ENCODE peak calls at places on chromosomes 3 and 15, in eight cellular contexts. One of them, this sample, is unnamed.

GRCh38 chr3:123683755-123684154 is 98.9 kb upstream of the HACD2 start:
- DNase-seq in EH: no peak
- DNase-seq in stimulated activated CD4-positive, alpha-beta T cell treated with anti-CD3 and anti-CD28 coated beads, Interleukin-4, amount 100 ng/mL, for 24 hours: no peak
- DNase-seq in NCI-H2081: no peak
- DNase-seq in Caco-2: no peak
- DNase-seq in adrenal gland: no peak
- DNase-seq in left cardiac atrium: no peak
- DNase-seq in G401: no peak
- DNase-seq in this sample: no peak

GRCh38 chr3:155500429-155500828 is 206.9 kb upstream of the STRIT1 start:
- DNase-seq in EH: no peak
- DNase-seq in stimulated activated CD4-positive, alpha-beta T cell treated with anti-CD3 and anti-CD28 coated beads, Interleukin-4, amount 100 ng/mL, for 24 hours: no peak
- DNase-seq in NCI-H2081: no peak
- DNase-seq in Caco-2: no peak
- DNase-seq in adrenal gland: no peak
- DNase-seq in left cardiac atrium: no peak
- DNase-seq in G401: no peak
- DNase-seq in this sample: no peak

GRCh38 chr15:59260090-59260489 is 53.4 kb downstream of the LDHAL6B start:
- DNase-seq in EH: no peak
- DNase-seq in stimulated activated CD4-positive, alpha-beta T cell treated with anti-CD3 and anti-CD28 coated beads, Interleukin-4, amount 100 ng/mL, for 24 hours: no peak
- DNase-seq in NCI-H2081: no peak
- DNase-seq in Caco-2: no peak
- DNase-seq in adrenal gland: no peak
- DNase-seq in left cardiac atrium: no peak
- DNase-seq in G401: peak; percentile 8
- DNase-seq in this sample: no peak

GRCh38 chr3:14801031-14801430 is 17.7 kb upstream of the FGD5 start:
- DNase-seq in EH: no peak
- DNase-seq in stimulated activated CD4-positive, alpha-beta T cell treated with anti-CD3 and anti-CD28 coated beads, Interleukin-4, amount 100 ng/mL, for 24 hours: no peak
- DNase-seq in NCI-H2081: no peak
- DNase-seq in Caco-2: no peak
- DNase-seq in adrenal gland: no peak
- DNase-seq in left cardiac atrium: no peak
- DNase-seq in G401: no peak
- DNase-seq in this sample: no peak

GRCh38 chr15:62125763-62126162 is 39.3 kb downstream of the C2CD4B start:
- DNase-seq in EH: peak; percentile 54
- DNase-seq in stimulated activated CD4-positive, alpha-beta T cell treated with anti-CD3 and anti-CD28 coated beads, Interleukin-4, amount 100 ng/mL, for 24 hours: no peak
- DNase-seq in NCI-H2081: peak; percentile 74
- DNase-seq in Caco-2: peak; percentile 38
- DNase-seq in adrenal gland: peak; percentile 69
- DNase-seq in left cardiac atrium: no peak
- DNase-seq in G401: no peak
- DNase-seq in this sample: peak; percentile 67

GRCh38 chr15:100229181-100230163 is 112.3 kb downstream of the ADAMTS17 start:
- DNase-seq in EH: no peak
- DNase-seq in stimulated activated CD4-positive, alpha-beta T cell treated with anti-CD3 and anti-CD28 coated beads, Interleukin-4, amount 100 ng/mL, for 24 hours: peak; percentile 4
- DNase-seq in NCI-H2081: no peak
- DNase-seq in Caco-2: no peak
- DNase-seq in adrenal gland: no peak
- DNase-seq in left cardiac atrium: no peak
- DNase-seq in G401: no peak
- DNase-seq in this sample: no peak

GRCh38 chr3:131315162-131315561 is 66.4 kb upstream of the NUDT16 start:
- DNase-seq in EH: no peak
- DNase-seq in stimulated activated CD4-positive, alpha-beta T cell treated with anti-CD3 and anti-CD28 coated beads, Interleukin-4, amount 100 ng/mL, for 24 hours: no peak
- DNase-seq in NCI-H2081: no peak
- DNase-seq in Caco-2: no peak
- DNase-seq in adrenal gland: no peak
- DNase-seq in left cardiac atrium: no peak
- DNase-seq in G401: no peak
- DNase-seq in this sample: no peak

GRCh38 chr3:120681018-120681417 is 1.0 kb downstream of the HGD start:
- DNase-seq in EH: no peak
- DNase-seq in stimulated activated CD4-positive, alpha-beta T cell treated with anti-CD3 and anti-CD28 coated beads, Interleukin-4, amount 100 ng/mL, for 24 hours: no peak
- DNase-seq in NCI-H2081: no peak
- DNase-seq in Caco-2: no peak
- DNase-seq in adrenal gland: no peak
- DNase-seq in left cardiac atrium: no peak
- DNase-seq in G401: no peak
- DNase-seq in this sample: no peak

GRCh38 chr15:32677238-32677750 is 35.8 kb downstream of the SCG5 start:
- DNase-seq in EH: no peak
- DNase-seq in stimulated activated CD4-positive, alpha-beta T cell treated with anti-CD3 and anti-CD28 coated beads, Interleukin-4, amount 100 ng/mL, for 24 hours: no peak
- DNase-seq in NCI-H2081: peak; percentile 68
- DNase-seq in Caco-2: no peak
- DNase-seq in adrenal gland: no peak
- DNase-seq in left cardiac atrium: no peak
- DNase-seq in G401: no peak
- DNase-seq in this sample: peak; percentile 63

GRCh38 chr15:34109775-34110663 is 8.1 kb downstream of the PGBD4 start:
- DNase-seq in EH: peak; percentile 60
- DNase-seq in stimulated activated CD4-positive, alpha-beta T cell treated with anti-CD3 and anti-CD28 coated beads, Interleukin-4, amount 100 ng/mL, for 24 hours: peak; percentile 15
- DNase-seq in NCI-H2081: peak; percentile 5
- DNase-seq in Caco-2: peak; percentile 34
- DNase-seq in adrenal gland: no peak
- DNase-seq in left cardiac atrium: no peak
- DNase-seq in G401: peak; percentile 18
- DNase-seq in this sample: peak; percentile 52

GRCh38 chr3:32398531-32398930 is 6.9 kb downstream of the CMTM7 start:
- DNase-seq in EH: no peak
- DNase-seq in stimulated activated CD4-positive, alpha-beta T cell treated with anti-CD3 and anti-CD28 coated beads, Interleukin-4, amount 100 ng/mL, for 24 hours: no peak
- DNase-seq in NCI-H2081: no peak
- DNase-seq in Caco-2: no peak
- DNase-seq in adrenal gland: peak; percentile 60
- DNase-seq in left cardiac atrium: peak; percentile 68
- DNase-seq in G401: no peak
- DNase-seq in this sample: peak; percentile 33

GRCh38 chr3:42653560-42654330 is at the start of gene ZBTB47:
- DNase-seq in EH: peak; percentile 57
- DNase-seq in stimulated activated CD4-positive, alpha-beta T cell treated with anti-CD3 and anti-CD28 coated beads, Interleukin-4, amount 100 ng/mL, for 24 hours: no peak
- DNase-seq in NCI-H2081: no peak
- DNase-seq in Caco-2: no peak
- DNase-seq in adrenal gland: peak; percentile 83
- DNase-seq in left cardiac atrium: peak; percentile 82
- DNase-seq in G401: peak; percentile 47
- DNase-seq in this sample: peak; percentile 41

GRCh38 chr15:70954176-70954575 is 61.5 kb downstream of the LRRC49 start:
- DNase-seq in EH: peak; percentile 55
- DNase-seq in stimulated activated CD4-positive, alpha-beta T cell treated with anti-CD3 and anti-CD28 coated beads, Interleukin-4, amount 100 ng/mL, for 24 hours: no peak
- DNase-seq in NCI-H2081: no peak
- DNase-seq in Caco-2: no peak
- DNase-seq in adrenal gland: no peak
- DNase-seq in left cardiac atrium: no peak
- DNase-seq in G401: no peak
- DNase-seq in this sample: no peak

GRCh38 chr3:64253689-64254088 is 28.4 kb upstream of the PRICKLE2 start:
- DNase-seq in EH: no peak
- DNase-seq in stimulated activated CD4-positive, alpha-beta T cell treated with anti-CD3 and anti-CD28 coated beads, Interleukin-4, amount 100 ng/mL, for 24 hours: no peak
- DNase-seq in NCI-H2081: no peak
- DNase-seq in Caco-2: no peak
- DNase-seq in adrenal gland: no peak
- DNase-seq in left cardiac atrium: no peak
- DNase-seq in G401: no peak
- DNase-seq in this sample: no peak

GRCh38 chr3:77039606-77040553 is at the start of gene ROBO2:
- DNase-seq in EH: peak; percentile 9
- DNase-seq in stimulated activated CD4-positive, alpha-beta T cell treated with anti-CD3 and anti-CD28 coated beads, Interleukin-4, amount 100 ng/mL, for 24 hours: no peak
- DNase-seq in NCI-H2081: peak; percentile 75
- DNase-seq in Caco-2: peak; percentile 12
- DNase-seq in adrenal gland: peak; percentile 65
- DNase-seq in left cardiac atrium: peak; percentile 36
- DNase-seq in G401: peak; percentile 80
- DNase-seq in this sample: peak; percentile 45

GRCh38 chr3:65412591-65412990 is 626.1 kb downstream of the MAGI1 start:
- DNase-seq in EH: peak; percentile 13
- DNase-seq in stimulated activated CD4-positive, alpha-beta T cell treated with anti-CD3 and anti-CD28 coated beads, Interleukin-4, amount 100 ng/mL, for 24 hours: no peak
- DNase-seq in NCI-H2081: peak; percentile 10
- DNase-seq in Caco-2: peak; percentile 16
- DNase-seq in adrenal gland: peak; percentile 84
- DNase-seq in left cardiac atrium: peak; percentile 46
- DNase-seq in G401: peak; percentile 80
- DNase-seq in this sample: no peak

GRCh38 chr3:72818092-72818721 is 30.0 kb downstream of the SHQ1 start:
- DNase-seq in EH: peak; percentile 47
- DNase-seq in stimulated activated CD4-positive, alpha-beta T cell treated with anti-CD3 and anti-CD28 coated beads, Interleukin-4, amount 100 ng/mL, for 24 hours: no peak
- DNase-seq in NCI-H2081: peak; percentile 28
- DNase-seq in Caco-2: peak; percentile 16
- DNase-seq in adrenal gland: peak; percentile 59
- DNase-seq in left cardiac atrium: no peak
- DNase-seq in G401: peak; percentile 19
- DNase-seq in this sample: peak; percentile 38

GRCh38 chr3:99934984-99935797 is 117.5 kb downstream of the CMSS1 start:
- DNase-seq in EH: no peak
- DNase-seq in stimulated activated CD4-positive, alpha-beta T cell treated with anti-CD3 and anti-CD28 coated beads, Interleukin-4, amount 100 ng/mL, for 24 hours: no peak
- DNase-seq in NCI-H2081: no peak
- DNase-seq in Caco-2: peak; percentile 28
- DNase-seq in adrenal gland: no peak
- DNase-seq in left cardiac atrium: no peak
- DNase-seq in G401: no peak
- DNase-seq in this sample: no peak

GRCh38 chr15:76345880-76346665 is 9.5 kb downstream of the ISL2 start:
- DNase-seq in EH: peak; percentile 60
- DNase-seq in stimulated activated CD4-positive, alpha-beta T cell treated with anti-CD3 and anti-CD28 coated beads, Interleukin-4, amount 100 ng/mL, for 24 hours: no peak
- DNase-seq in NCI-H2081: no peak
- DNase-seq in Caco-2: peak; percentile 67
- DNase-seq in adrenal gland: no peak
- DNase-seq in left cardiac atrium: no peak
- DNase-seq in G401: no peak
- DNase-seq in this sample: no peak

GRCh38 chr3:193680220-193680619 is 87.2 kb downstream of the OPA1 start:
- DNase-seq in EH: peak; percentile 38
- DNase-seq in stimulated activated CD4-positive, alpha-beta T cell treated with anti-CD3 and anti-CD28 coated beads, Interleukin-4, amount 100 ng/mL, for 24 hours: no peak
- DNase-seq in NCI-H2081: no peak
- DNase-seq in Caco-2: no peak
- DNase-seq in adrenal gland: no peak
- DNase-seq in left cardiac atrium: no peak
- DNase-seq in G401: no peak
- DNase-seq in this sample: peak; percentile 57

GRCh38 chr3:24037971-24038370 is 92.9 kb downstream of the NR1D2 start:
- DNase-seq in EH: no peak
- DNase-seq in stimulated activated CD4-positive, alpha-beta T cell treated with anti-CD3 and anti-CD28 coated beads, Interleukin-4, amount 100 ng/mL, for 24 hours: no peak
- DNase-seq in NCI-H2081: peak; percentile 15
- DNase-seq in Caco-2: no peak
- DNase-seq in adrenal gland: no peak
- DNase-seq in left cardiac atrium: no peak
- DNase-seq in G401: no peak
- DNase-seq in this sample: no peak

GRCh38 chr15:32867313-32867626 is 149.5 kb downstream of the GREM1 start:
- DNase-seq in EH: peak; percentile 96
- DNase-seq in stimulated activated CD4-positive, alpha-beta T cell treated with anti-CD3 and anti-CD28 coated beads, Interleukin-4, amount 100 ng/mL, for 24 hours: no peak
- DNase-seq in NCI-H2081: no peak
- DNase-seq in Caco-2: no peak
- DNase-seq in adrenal gland: no peak
- DNase-seq in left cardiac atrium: no peak
- DNase-seq in G401: no peak
- DNase-seq in this sample: peak; percentile 88

GRCh38 chr3:99920530-99921376 is 103.1 kb downstream of the CMSS1 start:
- DNase-seq in EH: peak; percentile 78
- DNase-seq in stimulated activated CD4-positive, alpha-beta T cell treated with anti-CD3 and anti-CD28 coated beads, Interleukin-4, amount 100 ng/mL, for 24 hours: no peak
- DNase-seq in NCI-H2081: peak; percentile 61
- DNase-seq in Caco-2: peak; percentile 50
- DNase-seq in adrenal gland: peak; percentile 87
- DNase-seq in left cardiac atrium: peak; percentile 84
- DNase-seq in G401: peak; percentile 40
- DNase-seq in this sample: no peak

GRCh38 chr3:65636326-65636725 is 402.4 kb downstream of the MAGI1 start:
- DNase-seq in EH: no peak
- DNase-seq in stimulated activated CD4-positive, alpha-beta T cell treated with anti-CD3 and anti-CD28 coated beads, Interleukin-4, amount 100 ng/mL, for 24 hours: no peak
- DNase-seq in NCI-H2081: peak; percentile 74
- DNase-seq in Caco-2: no peak
- DNase-seq in adrenal gland: no peak
- DNase-seq in left cardiac atrium: no peak
- DNase-seq in G401: no peak
- DNase-seq in this sample: no peak

GRCh38 chr15:25250906-25251622 is 187.8 kb downstream of the UBE3A start:
- DNase-seq in EH: no peak
- DNase-seq in stimulated activated CD4-positive, alpha-beta T cell treated with anti-CD3 and anti-CD28 coated beads, Interleukin-4, amount 100 ng/mL, for 24 hours: no peak
- DNase-seq in NCI-H2081: no peak
- DNase-seq in Caco-2: no peak
- DNase-seq in adrenal gland: peak; percentile 46
- DNase-seq in left cardiac atrium: peak; percentile 3
- DNase-seq in G401: no peak
- DNase-seq in this sample: no peak

GRCh38 chr3:197407053-197407452 is 108.6 kb upstream of the DLG1 start:
- DNase-seq in EH: no peak
- DNase-seq in stimulated activated CD4-positive, alpha-beta T cell treated with anti-CD3 and anti-CD28 coated beads, Interleukin-4, amount 100 ng/mL, for 24 hours: no peak
- DNase-seq in NCI-H2081: no peak
- DNase-seq in Caco-2: no peak
- DNase-seq in adrenal gland: no peak
- DNase-seq in left cardiac atrium: no peak
- DNase-seq in G401: no peak
- DNase-seq in this sample: no peak

GRCh38 chr3:132874701-132875100 is 152.5 kb upstream of the NPHP3 start:
- DNase-seq in EH: no peak
- DNase-seq in stimulated activated CD4-positive, alpha-beta T cell treated with anti-CD3 and anti-CD28 coated beads, Interleukin-4, amount 100 ng/mL, for 24 hours: no peak
- DNase-seq in NCI-H2081: no peak
- DNase-seq in Caco-2: no peak
- DNase-seq in adrenal gland: no peak
- DNase-seq in left cardiac atrium: no peak
- DNase-seq in G401: no peak
- DNase-seq in this sample: no peak

This sample was measured in iris pigment epithelial cell.